ENCODE peak calls at places on chromosome 22, in nine cellular contexts. Q, H, E, R, B, S, X, L and V are unnamed samples.

GRCh38 chr22:49768077-49768476 is 59.6 kb downstream of the BRD1 start:
- DNase-seq in E (no peak), X (no peak), L (no peak), S (no peak), Q (no peak), R (no peak), B (no peak), H (no peak), V (no peak)

GRCh38 chr22:41367680-41368542 is 13.8 kb upstream of the TEF start:
- DNase-seq in X (peak; percentile 30), L (peak; percentile 78), R (no peak), B (peak; percentile 38), H (no peak), E (no peak), Q (peak; percentile 28), S (peak; percentile 85), V (peak; percentile 56)

GRCh38 chr22:49373801-49374226 is 453.9 kb downstream of the BRD1 start:
- DNase-seq in L (no peak), B (no peak), S (no peak), Q (no peak), H (no peak), E (peak; percentile 6), X (no peak), R (no peak), V (no peak)

GRCh38 chr22:19870153-19871022 is 15.7 kb upstream of the GNB1L start:
- DNase-seq in H (no peak), X (no peak), R (no peak), S (no peak), E (no peak), Q (no peak), L (no peak), B (no peak), V (peak; percentile 95)

GRCh38 chr22:25050566-25050965 is 98.0 kb downstream of the KIAA1671 start:
- DNase-seq in Q (no peak), B (no peak), H (no peak), X (no peak), E (no peak), R (no peak), S (no peak), L (no peak), V (no peak)

GRCh38 chr22:30717331-30717921 is 22.8 kb downstream of the OSBP2 start:
- DNase-seq in R (no peak), X (no peak), B (no peak), S (no peak), L (peak; percentile 91), E (no peak), H (no peak), Q (peak; percentile 67), V (no peak)

GRCh38 chr22:44396021-44396726 is 83.4 kb upstream of the SHISAL1 start:
- DNase-seq in X (no peak), S (no peak), R (no peak), H (no peak), Q (no peak), B (no peak), L (no peak), E (peak; percentile 9), V (no peak)

GRCh38 chr22:24289781-24290181 is 19.1 kb downstream of the SPECC1L start:
- DNase-seq in E (no peak), X (no peak), S (no peak), R (no peak), B (no peak), H (no peak), L (peak; percentile 54), Q (no peak), V (peak; percentile 22)

GRCh38 chr22:50298937-50299656 is 8.3 kb downstream of the PLXNB2 start:
- DNase-seq in H (peak; percentile 32), B (no peak), R (no peak), E (no peak), X (peak; percentile 73), Q (no peak), L (no peak), S (no peak), V (peak; percentile 31)

GRCh38 chr22:33605201-33605600 is 315.1 kb downstream of the LARGE1 start:
- DNase-seq in E (no peak), S (no peak), B (no peak), X (no peak), H (no peak), R (no peak), Q (no peak), L (peak; percentile 56), V (no peak)

GRCh38 chr22:32050678-32051515 is 7.8 kb downstream of the SLC5A1 start:
- DNase-seq in E (no peak), R (no peak), B (no peak), L (peak; percentile 83), Q (peak; percentile 99), S (peak; percentile 90), X (no peak), H (peak; percentile 69), V (no peak)

GRCh38 chr22:46614070-46614931 is 5.9 kb upstream of the GRAMD4 start:
- DNase-seq in S (no peak), R (peak; percentile 72), B (no peak), H (no peak), X (peak; percentile 74), Q (no peak), L (no peak), E (peak; percentile 83), V (no peak)

GRCh38 chr22:20407829-20408228 is 13.9 kb downstream of the ZNF74 start:
- DNase-seq in Q (no peak), R (no peak), X (no peak), L (no peak), B (no peak), H (no peak), S (no peak), E (peak; percentile 9), V (no peak)

GRCh38 chr22:22375586-22376351 is 131.2 kb downstream of the VPREB1 start:
- DNase-seq in L (no peak), H (no peak), R (no peak), X (peak; percentile 66), S (no peak), B (no peak), Q (no peak), E (peak; percentile 73), V (no peak)

GRCh38 chr22:41230399-41230785 is 10.3 kb downstream of the CHADL start:
- DNase-seq in E (no peak), R (no peak), H (no peak), X (no peak), S (no peak), B (no peak), L (no peak), Q (no peak), V (no peak)